ENCODE peak calls at places on chromosomes 11 and 22, in eight cellular contexts. V is AG09309, K is AG10803, R is AG04450, X is RWPE1, I is uterus, M is ovary, Z is HFFc6. L is an unnamed sample.

GRCh38 chr11:73267921-73268540 is 4.1 kb upstream of the P2RY6 start:
- DNase-seq in R (no peak), X (no peak), V (no peak), Z (no peak), K (no peak), M (no peak), I (no peak), L (no peak)

GRCh38 chr11:65334696-65335295 is 1.1 kb downstream of the DPF2 start:
- DNase-seq in R (no peak), I (no peak), X (no peak), K (no peak), M (no peak), Z (no peak), V (no peak), L (no peak)

GRCh38 chr11:121741954-121742361 is 289.2 kb upstream of the SORL1-AS1 start:
- DNase-seq in Z (no peak), K (peak; percentile 51), X (no peak), M (peak; percentile 89), R (no peak), I (peak; percentile 89), V (no peak), L (no peak)

GRCh38 chr11:11396290-11397042 is 43.4 kb upstream of the CSNK2A3 start:
- DNase-seq in K (peak; percentile 92), Z (peak; percentile 97), M (no peak), I (peak; percentile 70), R (peak; percentile 86), V (peak; percentile 89), X (peak; percentile 54), L (no peak)

GRCh38 chr11:59206635-59207034 is 6.1 kb downstream of the MPEG1 start:
- DNase-seq in R (no peak), V (no peak), K (peak; percentile 35), Z (peak; percentile 37), X (no peak), I (no peak), M (no peak), L (peak; percentile 62)

GRCh38 chr11:73989156-73989555 is 6.5 kb upstream of the UCP2 start:
- DNase-seq in M (no peak), K (no peak), V (no peak), R (no peak), I (no peak), X (no peak), Z (no peak), L (no peak)

GRCh38 chr11:16365456-16366355 is 9.4 kb upstream of the SOX6 start:
- DNase-seq in K (no peak), Z (no peak), V (no peak), R (no peak), I (no peak), X (no peak), M (no peak), L (no peak)

GRCh38 chr11:86383314-86383713 is 8.6 kb downstream of the CCDC81 start:
- DNase-seq in V (no peak), K (peak; percentile 13), M (no peak), R (no peak), Z (no peak), I (no peak), X (no peak), L (no peak)

GRCh38 chr11:1410366-1411291 is 20.9 kb downstream of the BRSK2 start:
- DNase-seq in K (no peak), V (no peak), M (no peak), I (no peak), Z (no peak), R (no peak), X (no peak), L (peak; percentile 74)

GRCh38 chr22:35651085-35651484 is 2.8 kb downstream of the APOL6 start:
- DNase-seq in Z (no peak), I (no peak), X (no peak), V (no peak), M (no peak), R (no peak), K (no peak), L (no peak)

GRCh38 chr11:36469881-36470802 is 39.9 kb downstream of the TRAF6 start:
- DNase-seq in Z (peak; percentile 59), V (no peak), R (no peak), X (no peak), K (peak; percentile 52), M (no peak), I (no peak), L (no peak)

GRCh38 chr11:118530180-118530682 is 761 bp upstream of the TMEM25 start:
- DNase-seq in K (no peak), Z (no peak), I (no peak), R (no peak), V (no peak), M (no peak), X (peak; percentile 22), L (no peak)

GRCh38 chr11:811446-812245 is 1.9 kb downstream of the RPLP2 start:
- DNase-seq in V (no peak), I (no peak), M (no peak), X (no peak), Z (no peak), K (no peak), R (no peak), L (no peak)

GRCh38 chr22:19703869-19704268 is 10.4 kb upstream of the SEPTIN5 start:
- DNase-seq in K (no peak), I (no peak), V (no peak), R (no peak), M (no peak), X (no peak), Z (no peak), L (no peak)

GRCh38 chr11:1349074-1349931 is 39.9 kb upstream of the TOLLIP start:
- DNase-seq in X (no peak), K (no peak), R (no peak), M (no peak), V (no peak), Z (no peak), I (no peak), L (peak; percentile 68)

GRCh38 chr22:21861290-21861848 is 6.1 kb downstream of the MAPK1 start:
- DNase-seq in V (no peak), M (no peak), Z (no peak), K (no peak), R (no peak), I (no peak), X (no peak), L (no peak)

GRCh38 chr11:44607987-44608386 is 42.5 kb downstream of the CD82 start:
- DNase-seq in I (no peak), X (no peak), V (no peak), K (no peak), Z (no peak), R (no peak), M (no peak), L (no peak)

GRCh38 chr11:127643659-127644058 is 643.1 kb upstream of the KIRREL3 start:
- DNase-seq in Z (no peak), I (no peak), V (no peak), X (no peak), K (no peak), M (no peak), R (no peak), L (no peak)

GRCh38 chr22:46262449-46263207 is 515 bp downstream of the PKDREJ start:
- DNase-seq in Z (no peak), K (peak; percentile 31), V (no peak), X (no peak), R (no peak), M (peak; percentile 49), I (peak; percentile 48), L (peak; percentile 58)
- TF ChIP-seq CTCF in Z (peak; percentile 33), K (peak; percentile 27), V (peak; percentile 12), X (no peak), R (peak; percentile 32), M (no peak), I (no peak), L (no peak)

GRCh38 chr11:95888852-95889251 is 35.1 kb downstream of the MTMR2 start:
- DNase-seq in Z (no peak), V (no peak), X (no peak), I (no peak), M (no peak), R (no peak), K (no peak), L (no peak)

GRCh38 chr11:95884802-95885201 is 39.1 kb downstream of the MTMR2 start:
- DNase-seq in Z (no peak), I (no peak), V (no peak), K (no peak), R (no peak), M (no peak), X (no peak), L (no peak)

GRCh38 chr11:95891423-95892177 is 32.3 kb downstream of the MTMR2 start:
- DNase-seq in V (no peak), I (no peak), X (no peak), K (no peak), R (no peak), M (no peak), Z (peak; percentile 14), L (no peak)

GRCh38 chr11:95886462-95886861 is 37.4 kb downstream of the MTMR2 start:
- DNase-seq in I (no peak), V (no peak), Z (no peak), R (no peak), X (no peak), K (no peak), M (no peak), L (no peak)

GRCh38 chr11:95888439-95888838 is 35.5 kb downstream of the MTMR2 start:
- DNase-seq in Z (no peak), V (no peak), R (no peak), I (no peak), M (no peak), X (no peak), K (no peak), L (no peak)
- TF ChIP-seq CTCF in Z (no peak), V (no peak), R (no peak), I (no peak), M (no peak), X (no peak), K (no peak), L (no peak)

DNA sequence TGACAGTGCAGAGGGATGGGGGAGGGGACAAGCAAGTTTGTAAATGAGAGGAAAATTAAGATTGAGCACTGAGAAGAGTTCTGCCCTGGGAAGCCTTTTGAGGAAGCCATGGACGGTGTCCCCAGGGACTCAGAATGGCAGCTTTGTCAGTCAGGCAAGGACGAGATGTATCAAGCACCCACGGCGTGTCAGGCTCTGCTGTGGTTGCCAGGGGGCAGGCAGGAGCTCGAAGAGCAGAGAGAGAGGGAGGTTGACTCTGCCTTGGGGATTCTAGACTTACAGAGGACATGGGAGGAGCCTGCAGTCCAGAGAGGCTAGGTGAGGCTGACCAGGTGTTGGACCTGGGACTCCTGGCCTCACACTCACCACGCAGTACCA is 29.1 kb upstream of the SYT7 start:
- DNase-seq in K (no peak), I (no peak), Z (no peak), R (no peak), X (no peak), M (no peak), V (no peak), L (peak; percentile 54)
- TF ChIP-seq CTCF in K (peak; percentile 12), I (no peak), Z (no peak), R (peak; percentile 28), X (no peak), M (no peak), V (no peak), L (no peak)

DNA sequence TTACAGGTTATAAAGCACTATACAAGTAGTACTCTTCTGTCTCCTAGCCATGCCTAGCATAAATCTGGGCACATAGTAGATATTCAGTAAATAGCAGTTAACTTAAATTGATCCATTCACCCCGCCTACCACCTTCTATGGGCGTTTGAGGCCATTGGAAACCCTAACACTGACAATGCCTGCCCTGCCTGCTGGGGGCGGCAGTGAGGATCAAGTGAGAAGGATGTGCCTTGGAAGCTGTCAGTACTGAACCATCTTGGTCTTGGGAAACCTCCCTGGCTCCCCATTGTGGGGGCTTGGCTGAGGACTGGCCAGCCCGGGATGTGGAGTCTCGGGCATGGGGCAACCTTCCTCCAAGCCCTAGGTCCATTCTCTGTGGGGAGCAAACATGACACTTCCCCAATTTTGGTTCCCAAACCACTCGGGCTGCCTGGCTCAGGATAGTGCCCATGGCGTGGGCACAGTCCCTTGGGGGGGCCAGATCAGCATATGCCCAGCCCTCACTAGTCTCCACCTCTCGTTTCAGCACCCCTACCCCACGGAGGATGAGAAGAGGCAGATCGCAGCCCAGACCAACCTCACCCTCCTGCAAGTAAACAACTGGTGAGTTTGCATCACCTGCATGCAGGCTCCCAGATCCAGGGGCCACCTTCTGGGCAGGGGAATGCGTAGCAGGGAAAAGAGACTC is 67.4 kb downstream of the FEZ1 start:
- DNase-seq in K (no peak), I (no peak), X (no peak), Z (no peak), V (no peak), M (no peak), R (no peak), L (no peak)
- TF ChIP-seq CTCF in K (no peak), I (no peak), X (no peak), Z (no peak), V (peak; percentile 6), M (no peak), R (no peak), L (no peak)